ENCODE peak calls at places on chromosomes 3 and 15, in nine cellular contexts. G, I, J, V, K, W, O, X and Y are unnamed samples.

GRCh38 chr3:66625464-66626216 is 124.8 kb upstream of the LRIG1 start:
- DNase-seq in O (no peak), V (no peak), J (no peak), I (no peak), X (no peak), W (no peak), G (no peak), K (peak), Y (no peak)

GRCh38 chr3:42367903-42368302 is 42.5 kb downstream of the LYZL4 start:
- DNase-seq in V (no peak), O (no peak), J (no peak), G (no peak), X (no peak), W (no peak), I (no peak), K (no peak), Y (no peak)

GRCh38 chr15:77369168-77369567 is 50.7 kb downstream of the PEAK1 start:
- DNase-seq in I (no peak), W (no peak), O (no peak), J (no peak), V (no peak), K (no peak), G (no peak), X (peak), Y (no peak)

GRCh38 chr3:115347737-115348136 is 200.6 kb upstream of the ZBTB20 start:
- DNase-seq in O (no peak), G (no peak), V (no peak), K (peak), W (no peak), I (no peak), X (no peak), J (peak), Y (no peak)

GRCh38 chr3:186057594-186057993 is 51.3 kb downstream of the ETV5 start:
- DNase-seq in I (no peak), K (peak), J (no peak), W (no peak), X (peak), O (no peak), G (peak), V (no peak), Y (no peak)

GRCh38 chr3:32239638-32240550 is 1.4 kb downstream of the CMTM8 start:
- DNase-seq in I (no peak), O (peak), X (peak), W (no peak), V (peak), K (peak), J (peak), G (no peak), Y (no peak)

GRCh38 chr3:31278532-31278931 is 254.2 kb upstream of the STT3B start:
- DNase-seq in K (no peak), W (no peak), O (no peak), X (no peak), I (no peak), V (no peak), J (no peak), G (no peak), Y (no peak)

GRCh38 chr3:55488398-55489055 is 1.4 kb upstream of the WNT5A start:
- DNase-seq in K (peak), J (peak), X (peak), G (peak), I (no peak), V (no peak), W (peak), O (no peak), Y (no peak)

GRCh38 chr15:28985691-28986090 is 99.9 kb downstream of the APBA2 start:
- DNase-seq in V (no peak), G (no peak), W (no peak), O (no peak), J (no peak), X (no peak), I (no peak), K (no peak), Y (no peak)

GRCh38 chr3:111971533-111971932 is 7.3 kb upstream of the ABHD10 start:
- DNase-seq in X (no peak), W (no peak), G (no peak), K (no peak), V (no peak), J (no peak), I (no peak), O (peak), Y (no peak)

GRCh38 chr3:138396752-138397410 is 37.5 kb upstream of the ESYT3 start:
- DNase-seq in V (no peak), O (no peak), I (peak), G (no peak), W (no peak), K (no peak), J (no peak), X (no peak), Y (no peak)

GRCh38 chr3:47379488-47379899 is 1.3 kb upstream of the PTPN23 start:
- DNase-seq in I (no peak), K (no peak), O (no peak), W (no peak), V (no peak), X (no peak), J (no peak), G (no peak), Y (no peak)

GRCh38 chr3:35677797-35678196 is 38.5 kb downstream of the ARPP21 start:
- DNase-seq in G (no peak), O (no peak), J (no peak), V (no peak), X (peak), K (peak), I (no peak), W (no peak), Y (no peak)

GRCh38 chr15:75348034-75348562 is 1.3 kb downstream of the NEIL1 start:
- DNase-seq in K (no peak), I (no peak), G (no peak), W (no peak), O (no peak), J (no peak), V (no peak), X (no peak), Y (no peak)

GRCh38 chr3:24495334-24495994 is 814 bp upstream of the THRB start:
- DNase-seq in J (peak), K (no peak), X (no peak), V (no peak), W (no peak), O (no peak), I (peak), G (no peak), Y (no peak)

GRCh38 chr3:11548721-11549131 is 95.0 kb downstream of the VGLL4 start:
- DNase-seq in O (peak), I (no peak), X (peak), J (no peak), G (peak), W (no peak), K (peak), V (no peak), Y (peak)

GRCh38 chr3:16670191-16670590 is 65.0 kb upstream of the DAZL start:
- DNase-seq in O (no peak), V (no peak), G (no peak), I (no peak), W (no peak), X (no peak), K (no peak), J (no peak), Y (no peak)

GRCh38 chr3:69821133-69821532 is 81.9 kb downstream of the MITF start:
- DNase-seq in G (no peak), O (no peak), V (no peak), X (no peak), I (no peak), K (no peak), J (no peak), W (no peak), Y (no peak)

GRCh38 chr3:63043631-63044030 is 168.4 kb upstream of the CADPS start:
- DNase-seq in G (no peak), K (no peak), V (no peak), W (no peak), O (no peak), X (peak), J (no peak), I (no peak), Y (no peak)

GRCh38 chr15:66925721-66926120 is 139.7 kb upstream of the SMAD3 start:
- DNase-seq in I (no peak), K (no peak), X (no peak), W (no peak), J (no peak), G (no peak), O (no peak), V (no peak), Y (no peak)

GRCh38 chr3:193452338-193452737 is 73.8 kb upstream of the ATP13A5 start:
- DNase-seq in X (no peak), W (no peak), I (no peak), V (no peak), O (peak), J (no peak), G (no peak), K (no peak), Y (no peak)

GRCh38 chr3:166531730-166532129 is 694.5 kb upstream of the BCHE start:
- DNase-seq in I (no peak), K (no peak), X (no peak), V (no peak), W (no peak), J (no peak), G (no peak), O (no peak), Y (no peak)

GRCh38 chr3:195540031-195540430 is 3.1 kb downstream of the PPP1R2 start:
- DNase-seq in X (no peak), W (no peak), V (no peak), K (no peak), G (no peak), O (no peak), J (no peak), I (no peak), Y (no peak)

GRCh38 chr3:60552581-60552980 is 698.7 kb downstream of the FHIT start:
- DNase-seq in G (no peak), J (no peak), X (peak), K (no peak), O (no peak), V (no peak), W (no peak), I (no peak), Y (no peak)

GRCh38 chr3:185716436-185717090 is 108.3 kb downstream of the IGF2BP2 start:
- DNase-seq in O (no peak), K (no peak), V (no peak), G (no peak), J (no peak), W (no peak), I (no peak), X (peak), Y (no peak)

GRCh38 chr3:58183891-58184290 is 26.9 kb downstream of the DNASE1L3 start:
- DNase-seq in V (no peak), I (no peak), K (no peak), O (no peak), X (no peak), G (no peak), W (no peak), J (no peak), Y (no peak)

GRCh38 chr3:20930034-20930433 is 744.0 kb upstream of the SGO1 start:
- DNase-seq in W (no peak), G (no peak), O (no peak), K (peak), J (no peak), I (no peak), X (peak), V (no peak), Y (no peak)

GRCh38 chr3:50473768-50474167 is 29.7 kb downstream of the CACNA2D2 start:
- DNase-seq in W (no peak), X (no peak), G (no peak), K (no peak), I (no peak), O (no peak), J (no peak), V (no peak), Y (no peak)

GRCh38 chr15:83565553-83566159 is 88.3 kb upstream of the ADAMTSL3 start:
- DNase-seq in J (peak), X (peak), G (no peak), W (no peak), K (peak), O (peak), I (no peak), V (no peak), Y (peak)